ENCODE peak calls at places on chromosomes 1 and 21, in nine cellular contexts. A is heart left ventricle; H is epithelial cell of esophagus; I is choroid plexus epithelial cell; S is thoracic aorta; X is CD8-positive, alpha-beta T cell; G is tibial artery; C is cardiac muscle cell; O is fibroblast of pulmonary artery. B is an unnamed sample.

GRCh38 chr1:89804646-89805237 is 16.1 kb upstream of the LRRC8D start:
- DNase-seq in A (peak), H (peak), I (peak), S (peak), X (peak), G (peak), C (peak), O (peak), B (peak)

GRCh38 chr1:43274125-43274803 is 4.5 kb downstream of the TMEM125 start:
- DNase-seq in A (peak), H (peak), I (peak), S (no peak), X (peak), G (peak), C (peak), O (peak), B (peak)

GRCh38 chr1:18182518-18183160 is 75.0 kb downstream of the IGSF21 start:
- DNase-seq in A (no peak), H (no peak), I (no peak), S (peak), X (no peak), G (no peak), C (no peak), O (no peak), B (no peak)

GRCh38 chr1:184223216-184223615 is 163.6 kb upstream of the C1orf21 start:
- DNase-seq in A (no peak), H (no peak), I (no peak), S (no peak), X (peak), G (no peak), C (no peak), O (no peak), B (no peak)

GRCh38 chr1:2519029-2519685 is 7.2 kb downstream of the PANK4 start:
- DNase-seq in A (no peak), H (no peak), I (no peak), S (no peak), X (no peak), G (no peak), C (no peak), O (no peak), B (no peak)

GRCh38 chr21:31282095-31282709 is 61.9 kb downstream of the TIAM1 start:
- DNase-seq in A (peak), H (peak), I (peak), S (no peak), X (no peak), G (no peak), C (peak), O (peak), B (peak)

GRCh38 chr21:29650561-29651022 is 289.2 kb downstream of the GRIK1 start:
- DNase-seq in A (no peak), H (no peak), I (no peak), S (no peak), X (no peak), G (no peak), C (no peak), O (no peak), B (no peak)

GRCh38 chr21:45418301-45419071 is 13.5 kb downstream of the COL18A1 start:
- DNase-seq in A (no peak), H (no peak), I (no peak), S (no peak), X (no peak), G (peak), C (no peak), O (no peak), B (no peak)

GRCh38 chr1:29921741-29922140 is 685.4 kb downstream of the PTPRU start:
- DNase-seq in A (no peak), H (no peak), I (no peak), S (no peak), X (no peak), G (no peak), C (no peak), O (no peak), B (no peak)

GRCh38 chr1:107183011-107183410 is 42.2 kb downstream of the NTNG1 start:
- DNase-seq in A (no peak), H (peak), I (no peak), S (no peak), X (no peak), G (no peak), C (no peak), O (no peak), B (peak)

GRCh38 chr1:243254233-243254926 is 701 bp downstream of the CEP170 start:
- DNase-seq in A (peak), H (peak), I (peak), S (peak), X (peak), G (peak), C (peak), O (peak), B (peak)

GRCh38 chr1:216793303-216793702 is 70.1 kb upstream of the ESRRG start:
- DNase-seq in A (no peak), H (peak), I (no peak), S (no peak), X (no peak), G (no peak), C (no peak), O (no peak), B (no peak)

GRCh38 chr1:169348356-169349036 is 19.1 kb downstream of the NME7 start:
- DNase-seq in A (no peak), H (peak), I (peak), S (no peak), X (peak), G (no peak), C (peak), O (peak), B (peak)

GRCh38 chr1:160522622-160523345 is at the start of gene SLAMF6:
- DNase-seq in A (no peak), H (no peak), I (no peak), S (no peak), X (peak), G (no peak), C (no peak), O (no peak), B (no peak)

GRCh38 chr1:35556494-35557117 is 597 bp downstream of the KIAA0319L start:
- DNase-seq in A (no peak), H (no peak), I (no peak), S (no peak), X (no peak), G (no peak), C (no peak), O (no peak), B (no peak)

GRCh38 chr1:206771353-206771722 is 765 bp downstream of the IL19 start:
- DNase-seq in A (no peak), H (no peak), I (no peak), S (no peak), X (no peak), G (no peak), C (no peak), O (no peak), B (no peak)

GRCh38 chr1:116763787-116764465 is 9.7 kb downstream of the CD2 start:
- DNase-seq in A (no peak), H (peak), I (no peak), S (no peak), X (no peak), G (no peak), C (peak), O (peak), B (no peak)

GRCh38 chr1:1684031-1684681 is 8.4 kb downstream of the SLC35E2B start:
- DNase-seq in A (no peak), H (no peak), I (no peak), S (no peak), X (no peak), G (no peak), C (no peak), O (no peak), B (no peak)

GRCh38 chr1:16903054-16903453 is 7.3 kb downstream of the RNU1-2 start:
- DNase-seq in A (no peak), H (peak), I (peak), S (no peak), X (no peak), G (peak), C (peak), O (peak), B (peak)

GRCh38 chr1:229699613-229700242 is 73.7 kb downstream of the URB2 start:
- DNase-seq in A (no peak), H (no peak), I (peak), S (no peak), X (no peak), G (no peak), C (peak), O (no peak), B (peak)

GRCh38 chr1:97314685-97315084 is 593.1 kb downstream of the PTBP2 start:
- DNase-seq in A (no peak), H (no peak), I (no peak), S (no peak), X (no peak), G (no peak), C (no peak), O (no peak), B (no peak)

GRCh38 chr1:86546787-86547221 is at the start of gene CLCA4:
- DNase-seq in A (no peak), H (peak), I (no peak), S (no peak), X (no peak), G (no peak), C (no peak), O (no peak), B (no peak)

GRCh38 chr1:184802739-184803492 is 48.3 kb upstream of the EDEM3 start:
- DNase-seq in A (no peak), H (no peak), I (peak), S (no peak), X (no peak), G (no peak), C (no peak), O (no peak), B (peak)

GRCh38 chr1:171251042-171251740 is 2.9 kb downstream of the FMO1 start:
- DNase-seq in A (no peak), H (peak), I (peak), S (no peak), X (peak), G (no peak), C (peak), O (peak), B (no peak)

GRCh38 chr1:184291701-184292100 is 95.1 kb upstream of the C1orf21 start:
- DNase-seq in A (no peak), H (no peak), I (no peak), S (no peak), X (no peak), G (no peak), C (peak), O (peak), B (peak)

GRCh38 chr1:231327617-231328016 is 10.0 kb downstream of the EXOC8 start:
- DNase-seq in A (no peak), H (no peak), I (no peak), S (no peak), X (no peak), G (no peak), C (no peak), O (no peak), B (no peak)

GRCh38 chr1:59417406-59417805 is 120.5 kb downstream of the FGGY start:
- DNase-seq in A (no peak), H (no peak), I (no peak), S (no peak), X (no peak), G (no peak), C (no peak), O (no peak), B (no peak)

GRCh38 chr1:111743679-111744101 is 4.5 kb upstream of the INKA2 start:
- DNase-seq in A (no peak), H (no peak), I (peak), S (no peak), X (peak), G (no peak), C (peak), O (peak), B (peak)

GRCh38 chr1:235865565-235866206 is 1.0 kb downstream of the LYST start:
- DNase-seq in A (no peak), H (peak), I (no peak), S (no peak), X (no peak), G (no peak), C (peak), O (no peak), B (no peak)

GRCh38 chr1:235866207-235866912 is at the start of gene LYST:
- DNase-seq in A (peak), H (peak), I (peak), S (no peak), X (peak), G (peak), C (peak), O (peak), B (peak)

GRCh38 chr1:235866913-235867850 is 476 bp upstream of the LYST start:
- DNase-seq in A (peak), H (peak), I (peak), S (peak), X (peak), G (peak), C (peak), O (peak), B (peak)

GRCh38 chr1:235864965-235865525 is 1.7 kb downstream of the LYST start:
- DNase-seq in A (no peak), H (no peak), I (peak), S (no peak), X (no peak), G (no peak), C (peak), O (no peak), B (peak)

GRCh38 chr1:235867903-235868469 is 1.3 kb upstream of the LYST start:
- DNase-seq in A (no peak), H (no peak), I (no peak), S (no peak), X (peak), G (no peak), C (no peak), O (no peak), B (no peak)
- H3K4me3 ChIP-seq in A (peak), H (no peak), I (no peak), S (peak), X (peak), G (peak), C (no peak), O (no peak), B (no peak)

GRCh38 chr21:42277593-42277992 is 37.6 kb downstream of the TFF3 start:
- DNase-seq in A (no peak), H (no peak), I (no peak), S (no peak), X (no peak), G (no peak), C (no peak), O (no peak), B (no peak)

GRCh38 chr21:42279341-42279871 is 35.8 kb downstream of the TFF3 start:
- DNase-seq in A (no peak), H (no peak), I (no peak), S (no peak), X (no peak), G (no peak), C (no peak), O (no peak), B (no peak)

GRCh38 chr21:42278750-42279149 is 36.5 kb downstream of the TFF3 start:
- DNase-seq in A (no peak), H (no peak), I (no peak), S (no peak), X (no peak), G (no peak), C (no peak), O (no peak), B (no peak)

GRCh38 chr21:42276076-42276475 is 39.1 kb downstream of the TFF3 start:
- DNase-seq in A (no peak), H (no peak), I (no peak), S (no peak), X (no peak), G (no peak), C (no peak), O (no peak), B (no peak)

DNA sequence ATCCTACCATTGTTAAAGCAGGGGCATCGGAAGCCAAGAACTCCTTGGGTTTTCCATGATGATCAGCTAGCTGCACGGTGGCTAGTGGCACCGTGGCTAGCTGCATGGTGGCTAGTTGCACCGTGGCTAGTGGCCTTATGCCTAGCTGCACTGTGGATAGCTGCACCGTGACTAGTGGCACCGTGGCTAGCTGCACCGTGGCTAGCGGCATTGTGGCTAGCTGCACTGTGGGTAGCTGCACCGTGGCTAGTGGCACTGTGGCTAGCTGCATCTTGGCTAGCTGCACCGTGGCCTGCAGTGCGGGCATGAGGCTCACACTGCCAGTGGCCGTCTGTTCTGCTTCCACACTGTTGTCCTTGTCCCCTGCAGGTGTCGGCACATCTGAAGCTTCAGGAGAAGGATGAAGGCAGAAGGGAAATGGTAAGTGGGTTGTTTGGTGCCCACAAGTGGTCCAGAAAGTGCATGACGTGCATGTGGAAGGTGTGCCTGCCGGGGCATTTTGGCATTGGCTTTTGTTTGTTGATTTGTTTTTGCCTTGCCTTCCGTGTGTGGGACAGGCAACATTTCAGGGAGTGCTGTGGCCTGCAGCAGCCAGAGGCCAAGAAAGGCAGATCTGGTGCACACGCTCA is 38.6 kb downstream of the TFF3 start:
- DNase-seq in A (no peak), H (no peak), I (peak), S (no peak), X (no peak), G (no peak), C (no peak), O (no peak), B (no peak)
- TF ChIP-seq CTCF in A (peak), H (peak), I (peak), S (no peak), X (no peak), G (no peak), C (peak), O (peak), B (no peak)

GRCh38 chr1:234845097-234845660 is 235.2 kb upstream of the IRF2BP2 start:
- DNase-seq in A (no peak), H (no peak), I (peak), S (no peak), X (peak), G (no peak), C (no peak), O (no peak), B (no peak)
- H3K4me3 ChIP-seq in A (no peak), H (no peak), I (no peak), S (no peak), X (no peak), G (no peak), C (no peak), O (no peak), B (no peak)

GRCh38 chr1:23421752-23422312 is 2.7 kb downstream of the TCEA3 start:
- DNase-seq in A (no peak), H (peak), I (peak), S (no peak), X (no peak), G (no peak), C (peak), O (peak), B (peak)
- TF ChIP-seq CTCF in A (peak), H (no peak), I (peak), S (no peak), X (no peak), G (no peak), C (peak), O (peak), B (peak)

DNA sequence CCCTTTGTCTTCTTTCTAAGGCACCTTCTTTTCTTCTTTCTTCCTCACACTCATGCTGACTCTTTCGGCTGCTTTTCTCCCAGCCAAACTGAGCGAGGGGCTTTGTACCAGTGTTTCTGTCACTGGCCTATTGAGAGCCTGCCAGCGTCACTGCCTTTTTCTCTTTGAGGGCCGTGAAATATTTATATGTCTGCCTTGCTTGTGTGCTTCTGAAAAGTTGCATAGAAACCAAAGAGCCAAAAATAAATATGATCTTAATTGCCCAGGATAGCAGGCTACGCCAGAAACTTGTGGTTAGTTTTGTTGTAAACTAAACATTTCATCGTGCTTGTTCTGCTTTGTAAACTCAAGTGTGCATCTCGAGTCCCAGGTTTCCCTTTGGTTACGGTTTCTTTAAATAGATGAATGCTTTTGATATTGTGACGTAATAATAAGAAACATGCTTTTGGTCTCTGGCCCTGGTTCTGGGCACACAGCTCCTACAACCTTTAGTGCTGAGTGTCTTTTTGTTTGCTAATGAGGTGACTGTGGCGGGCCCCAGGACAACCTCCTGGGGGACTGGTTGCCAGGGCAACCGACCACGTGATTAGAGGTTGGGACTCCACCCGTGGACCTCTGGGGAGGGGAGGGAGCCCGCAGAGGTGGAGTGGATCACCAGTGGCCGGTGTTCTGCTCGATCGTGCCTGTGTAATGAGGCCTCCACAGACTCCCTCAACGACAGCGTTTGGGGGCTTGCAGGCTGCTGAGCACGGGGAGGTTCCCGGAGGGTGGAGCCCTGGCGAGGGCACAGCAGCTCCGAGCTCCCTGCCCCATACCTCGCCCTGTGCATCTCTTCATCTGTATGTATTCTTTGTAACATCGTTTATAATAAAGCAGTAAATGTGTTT is 10.9 kb downstream of the SLC37A1 start:
- DNase-seq in A (peak), H (no peak), I (peak), S (peak), X (peak), G (peak), C (no peak), O (peak), B (peak)
- H3K4me3 ChIP-seq in A (peak), H (no peak), I (peak), S (peak), X (peak), G (peak), C (no peak), O (no peak), B (peak)

GRCh38 chr1:22024485-22025367 is 23.3 kb downstream of the CELA3A start:
- DNase-seq in A (peak), H (no peak), I (peak), S (peak), X (peak), G (peak), C (peak), O (peak), B (peak)
- TF ChIP-seq CTCF in A (peak), H (no peak), I (no peak), S (no peak), X (peak), G (no peak), C (no peak), O (no peak), B (no peak)